ENCODE peak calls at places on chromosomes 13 and 19, in five cellular contexts. One of them, this sample, is unnamed.

GRCh38 chr13:97018029-97018819 is 23.9 kb upstream of the OXGR1 start:
- DNase-seq in Peyer's patch: no peak
- DNase-seq in left ventricle myocardium inferior: no peak
- DNase-seq in pancreas: peak
- DNase-seq in testis: peak
- DNase-seq in this sample: no peak

GRCh38 chr13:40103864-40104263 is 448.4 kb downstream of the COG6 start:
- DNase-seq in Peyer's patch: no peak
- DNase-seq in left ventricle myocardium inferior: no peak
- DNase-seq in pancreas: no peak
- DNase-seq in testis: no peak
- DNase-seq in this sample: no peak

GRCh38 chr13:99895428-99895998 is 76.1 kb downstream of the ZIC5 start:
- DNase-seq in Peyer's patch: no peak
- DNase-seq in left ventricle myocardium inferior: no peak
- DNase-seq in pancreas: no peak
- DNase-seq in testis: no peak
- DNase-seq in this sample: no peak

GRCh38 chr13:43470610-43471009 is 316.2 kb downstream of the ENOX1 start:
- DNase-seq in Peyer's patch: no peak
- DNase-seq in left ventricle myocardium inferior: no peak
- DNase-seq in pancreas: no peak
- DNase-seq in testis: no peak
- DNase-seq in this sample: no peak

GRCh38 chr13:37369618-37370017 is 228.9 kb downstream of the POSTN start:
- DNase-seq in Peyer's patch: no peak
- DNase-seq in left ventricle myocardium inferior: no peak
- DNase-seq in pancreas: no peak
- DNase-seq in testis: no peak
- DNase-seq in this sample: no peak

GRCh38 chr13:49563513-49563912 is 21.8 kb downstream of the RCBTB1 start:
- DNase-seq in Peyer's patch: no peak
- DNase-seq in left ventricle myocardium inferior: no peak
- DNase-seq in pancreas: no peak
- DNase-seq in testis: no peak
- DNase-seq in this sample: no peak

GRCh38 chr19:38993271-38993670 is 17.7 kb upstream of the FBXO17 start:
- DNase-seq in Peyer's patch: no peak
- DNase-seq in left ventricle myocardium inferior: no peak
- DNase-seq in pancreas: no peak
- DNase-seq in testis: no peak
- DNase-seq in this sample: no peak

GRCh38 chr19:10797541-10798256 is 38.3 kb downstream of the TMED1 start:
- DNase-seq in Peyer's patch: no peak
- DNase-seq in left ventricle myocardium inferior: no peak
- DNase-seq in pancreas: no peak
- DNase-seq in testis: no peak
- DNase-seq in this sample: no peak

GRCh38 chr19:12913011-12913561 is 6.0 kb downstream of the SYCE2 start:
- DNase-seq in Peyer's patch: no peak
- DNase-seq in left ventricle myocardium inferior: peak
- DNase-seq in pancreas: peak
- DNase-seq in testis: peak
- DNase-seq in this sample: no peak

GRCh38 chr19:19649580-19649995 is 6.1 kb upstream of the GMIP start:
- DNase-seq in Peyer's patch: no peak
- DNase-seq in left ventricle myocardium inferior: no peak
- DNase-seq in pancreas: no peak
- DNase-seq in testis: no peak
- DNase-seq in this sample: no peak
- TF ChIP-seq CTCF in Peyer's patch: no peak
- TF ChIP-seq CTCF in left ventricle myocardium inferior: no peak
- TF ChIP-seq CTCF in pancreas: no peak
- TF ChIP-seq CTCF in testis: no peak
- TF ChIP-seq CTCF in this sample: no peak

GRCh38 chr19:3672993-3673392 is 27.3 kb downstream of the PIP5K1C start:
- DNase-seq in Peyer's patch: no peak
- DNase-seq in left ventricle myocardium inferior: no peak
- DNase-seq in pancreas: no peak
- DNase-seq in testis: no peak
- DNase-seq in this sample: no peak

GRCh38 chr19:3672575-3672948 is 27.7 kb downstream of the PIP5K1C start:
- DNase-seq in Peyer's patch: no peak
- DNase-seq in left ventricle myocardium inferior: no peak
- DNase-seq in pancreas: no peak
- DNase-seq in testis: no peak
- DNase-seq in this sample: no peak

GRCh38 chr19:3670258-3670795 is 29.9 kb downstream of the PIP5K1C start:
- DNase-seq in Peyer's patch: no peak
- DNase-seq in left ventricle myocardium inferior: peak
- DNase-seq in pancreas: no peak
- DNase-seq in testis: peak
- DNase-seq in this sample: peak

GRCh38 chr19:3670796-3671679 is 29.2 kb downstream of the PIP5K1C start:
- DNase-seq in Peyer's patch: peak
- DNase-seq in left ventricle myocardium inferior: peak
- DNase-seq in pancreas: no peak
- DNase-seq in testis: peak
- DNase-seq in this sample: peak

GRCh38 chr19:3671680-3672574 is 28.3 kb downstream of the PIP5K1C start:
- DNase-seq in Peyer's patch: no peak
- DNase-seq in left ventricle myocardium inferior: no peak
- DNase-seq in pancreas: no peak
- DNase-seq in testis: no peak
- DNase-seq in this sample: no peak
- TF ChIP-seq CTCF in Peyer's patch: no peak
- TF ChIP-seq CTCF in left ventricle myocardium inferior: peak
- TF ChIP-seq CTCF in pancreas: no peak
- TF ChIP-seq CTCF in testis: no peak
- TF ChIP-seq CTCF in this sample: no peak

GRCh38 chr19:16581971-16582343 is 9.7 kb upstream of the SLC35E1 start:
- DNase-seq in Peyer's patch: no peak
- DNase-seq in left ventricle myocardium inferior: no peak
- DNase-seq in pancreas: no peak
- DNase-seq in testis: no peak
- DNase-seq in this sample: no peak
- TF ChIP-seq CTCF in Peyer's patch: no peak
- TF ChIP-seq CTCF in left ventricle myocardium inferior: no peak
- TF ChIP-seq CTCF in pancreas: no peak
- TF ChIP-seq CTCF in testis: no peak
- TF ChIP-seq CTCF in this sample: no peak

DNA sequence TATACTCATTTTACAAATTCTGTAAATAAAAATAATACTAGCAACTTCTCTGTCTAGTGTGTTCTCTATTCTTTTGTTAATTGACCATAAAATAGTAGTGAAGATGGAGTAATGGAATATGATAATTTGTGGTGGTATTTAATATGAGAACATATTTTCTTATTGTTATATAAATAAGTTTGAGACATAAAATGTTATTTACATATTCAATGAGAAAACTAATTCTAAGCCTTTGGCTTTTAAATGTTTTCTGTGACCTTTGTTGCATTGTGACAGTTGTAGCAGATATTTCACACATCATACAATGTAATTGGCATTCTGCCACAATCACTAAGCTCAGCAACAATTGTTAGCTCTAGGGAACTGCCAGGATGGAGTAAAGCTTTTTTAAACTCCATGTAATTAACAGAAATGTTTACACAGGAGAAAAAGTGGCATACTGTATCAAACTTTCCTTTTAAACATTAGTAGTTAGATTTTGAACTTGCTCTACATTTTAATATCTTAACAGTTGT is 562.1 kb upstream of the PCDH9 start:
- DNase-seq in Peyer's patch: no peak
- DNase-seq in left ventricle myocardium inferior: no peak
- DNase-seq in pancreas: no peak
- DNase-seq in testis: no peak
- DNase-seq in this sample: no peak
- TF ChIP-seq CTCF in Peyer's patch: no peak
- TF ChIP-seq CTCF in left ventricle myocardium inferior: no peak
- TF ChIP-seq CTCF in pancreas: no peak
- TF ChIP-seq CTCF in testis: no peak
- TF ChIP-seq CTCF in this sample: no peak

GRCh38 chr13:111460548-111461444 is 140.4 kb downstream of the TEX29 start:
- DNase-seq in Peyer's patch: peak
- DNase-seq in left ventricle myocardium inferior: no peak
- DNase-seq in pancreas: peak
- DNase-seq in testis: peak
- DNase-seq in this sample: no peak
- TF ChIP-seq CTCF in Peyer's patch: no peak
- TF ChIP-seq CTCF in left ventricle myocardium inferior: peak
- TF ChIP-seq CTCF in pancreas: no peak
- TF ChIP-seq CTCF in testis: peak
- TF ChIP-seq CTCF in this sample: no peak